ENCODE peak calls at places on chromosomes 4 and X, in seven cellular contexts. U, C, T, E, O, R and B are unnamed samples.

GRCh38 chr4:92477309-92477708 is 173.5 kb downstream of the GRID2 start:
- DNase-seq in E (no peak), C (no peak), U (no peak), T (no peak), R (no peak), O (no peak), B (no peak)

GRCh38 chr4:183601381-183601780 is 57.6 kb downstream of the RWDD4 start:
- DNase-seq in E (no peak), R (no peak), O (no peak), C (no peak), T (no peak), U (no peak), B (no peak)

GRCh38 chr4:85747871-85748491 is 273.0 kb downstream of the ARHGAP24 start:
- DNase-seq in U (peak), E (peak), R (peak), T (peak), C (peak), O (peak), B (peak)

GRCh38 chr4:38856524-38857337 is at the start of gene TLR6:
- DNase-seq in R (peak), E (peak), T (peak), O (peak), U (peak), C (peak), B (peak)

GRCh38 chr4:169823685-169824084 is 65.9 kb upstream of the HPF1 start:
- DNase-seq in O (no peak), T (peak), E (peak), U (peak), R (peak), C (peak), B (peak)

GRCh38 chr4:182213024-182213423 is 30.2 kb upstream of the TENM3 start:
- DNase-seq in O (no peak), E (no peak), U (peak), R (no peak), T (peak), C (no peak), B (no peak)

GRCh38 chr4:11632015-11632414 is 203.3 kb upstream of the HS3ST1 start:
- DNase-seq in C (no peak), O (no peak), T (no peak), E (no peak), U (no peak), R (no peak), B (no peak)

GRCh38 chrX:104112326-104112951 is at the start of gene ZCCHC18:
- DNase-seq in U (peak), E (peak), T (peak), R (peak), C (peak), O (no peak), B (peak)

GRCh38 chrX:38045697-38046096 is 39.3 kb downstream of the SYTL5 start:
- DNase-seq in R (no peak), C (peak), O (no peak), T (peak), E (no peak), U (peak), B (no peak)

GRCh38 chrX:132022115-132022862 is 813 bp upstream of the STK26 start:
- DNase-seq in U (peak), C (no peak), O (no peak), E (peak), T (peak), R (no peak), B (no peak)

GRCh38 chr4:8559011-8559410 is 21.2 kb upstream of the GPR78 start:
- DNase-seq in T (no peak), C (no peak), O (no peak), E (no peak), U (no peak), R (no peak), B (no peak)

GRCh38 chr4:30619679-30620078 is 100.5 kb upstream of the PCDH7 start:
- DNase-seq in T (peak), C (no peak), E (peak), R (no peak), U (no peak), O (no peak), B (no peak)

GRCh38 chr4:173367946-173368345 is 2.8 kb upstream of the SAP30 start:
- DNase-seq in E (no peak), T (peak), R (no peak), C (no peak), O (no peak), U (peak), B (peak)

GRCh38 chr4:89957527-89957926 is 62.9 kb downstream of the MMRN1 start:
- DNase-seq in U (no peak), R (no peak), T (no peak), C (no peak), E (no peak), O (no peak), B (no peak)

GRCh38 chrX:39633293-39633692 is 464.5 kb downstream of the BCOR start:
- DNase-seq in U (no peak), E (peak), C (peak), R (no peak), T (peak), O (no peak), B (peak)

GRCh38 chr4:127055349-127055748 is 577.4 kb upstream of the INTU start:
- DNase-seq in T (no peak), C (no peak), U (peak), R (no peak), O (no peak), E (no peak), B (peak)

GRCh38 chr4:147430111-147430510 is 50.8 kb upstream of the EDNRA start:
- DNase-seq in R (no peak), U (peak), E (no peak), O (no peak), C (no peak), T (peak), B (no peak)

GRCh38 chr4:36224969-36225903 is 19.1 kb downstream of the ARAP2 start:
- DNase-seq in O (no peak), T (no peak), E (peak), R (no peak), C (no peak), U (no peak), B (no peak)

GRCh38 chr4:22473268-22473667 is 42.6 kb downstream of the ADGRA3 start:
- DNase-seq in O (no peak), T (peak), E (peak), R (no peak), C (peak), U (peak), B (peak)

GRCh38 chr4:41366911-41367517 is 110.3 kb downstream of the UCHL1 start:
- DNase-seq in R (no peak), E (no peak), U (no peak), T (no peak), C (no peak), O (no peak), B (no peak)

GRCh38 chrX:48996969-48997368 is 5.1 kb downstream of the GRIPAP1 start:
- DNase-seq in E (peak), R (no peak), U (no peak), O (no peak), C (no peak), T (no peak), B (no peak)

GRCh38 chr4:123017636-123018390 is 95.4 kb upstream of the NUDT6 start:
- DNase-seq in R (no peak), C (peak), E (no peak), O (no peak), U (peak), T (peak), B (peak)

GRCh38 chrX:38561126-38561868 is at the start of gene TSPAN7:
- DNase-seq in C (peak), E (no peak), T (peak), O (peak), U (peak), R (peak), B (peak)

GRCh38 chr4:119517361-119518229 is 111.0 kb downstream of the PDE5A start:
- DNase-seq in E (no peak), O (no peak), R (peak), T (peak), U (peak), C (peak), B (peak)

GRCh38 chr4:92059615-92060014 is 244.2 kb upstream of the GRID2 start:
- DNase-seq in E (no peak), T (no peak), C (no peak), R (no peak), O (no peak), U (no peak), B (no peak)

GRCh38 chrX:110315541-110315940 is 2.3 kb downstream of the AMMECR1 start:
- DNase-seq in T (no peak), O (no peak), C (no peak), U (no peak), E (no peak), R (no peak), B (no peak)

GRCh38 chr4:174631901-174632758 is 109.8 kb upstream of the HPGD start:
- DNase-seq in U (peak), E (peak), R (no peak), O (no peak), C (peak), T (peak), B (peak)
- TF ChIP-seq CTCF in U (peak), E (peak), R (peak), O (peak), C (peak), T (peak), B (peak)

GRCh38 chr4:94508256-94508655 is 56.5 kb downstream of the PDLIM5 start:
- DNase-seq in R (no peak), T (peak), E (no peak), O (no peak), U (no peak), C (no peak), B (no peak)

GRCh38 chr4:94507708-94508107 is 56.0 kb downstream of the PDLIM5 start:
- DNase-seq in E (peak), T (peak), O (no peak), U (peak), C (peak), R (no peak), B (peak)

GRCh38 chr4:94506822-94507221 is 55.1 kb downstream of the PDLIM5 start:
- DNase-seq in T (no peak), U (no peak), E (no peak), O (no peak), C (no peak), R (no peak), B (no peak)

GRCh38 chr4:94507281-94507680 is 55.5 kb downstream of the PDLIM5 start:
- DNase-seq in T (no peak), R (no peak), C (no peak), E (no peak), U (no peak), O (no peak), B (no peak)

GRCh38 chr4:94508841-94509240 is 57.1 kb downstream of the PDLIM5 start:
- DNase-seq in T (peak), C (no peak), E (no peak), U (peak), R (no peak), O (no peak), B (peak)
- H3K4me3 ChIP-seq in T (no peak), C (no peak), E (no peak), U (no peak), R (no peak), O (no peak), B (no peak)

GRCh38 chr4:87461281-87461700 is 38.9 kb downstream of the NUDT9 start:
- DNase-seq in C (peak), T (peak), E (no peak), U (peak), R (no peak), O (no peak), B (no peak)
- TF ChIP-seq CTCF in C (no peak), T (no peak), E (no peak), U (no peak), R (no peak), O (no peak), B (no peak)

DNA sequence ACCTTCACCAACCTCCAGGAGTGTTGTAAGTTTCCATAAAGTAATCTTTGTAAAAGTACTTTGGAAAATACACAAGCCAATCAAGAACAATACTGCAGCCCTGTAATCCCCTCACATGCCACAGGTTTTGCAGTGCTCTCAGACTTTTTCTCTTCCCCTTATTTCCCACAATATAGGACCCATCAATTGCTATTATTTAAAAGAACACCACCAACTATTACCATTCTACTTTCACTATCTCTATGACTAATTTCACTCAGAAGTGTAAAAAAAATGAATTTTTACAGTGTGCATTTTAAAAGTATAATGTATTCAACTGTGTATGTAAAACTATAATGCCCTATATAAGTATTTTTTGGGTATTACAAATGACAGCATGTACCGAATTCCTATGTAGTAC is 1.7 kb downstream of the ATP8A1 start:
- DNase-seq in C (no peak), U (peak), T (no peak), E (peak), O (no peak), R (no peak), B (no peak)
- H3K4me3 ChIP-seq in C (no peak), U (no peak), T (no peak), E (peak), O (peak), R (peak), B (no peak)

GRCh38 chr4:6250984-6251295 is 18.7 kb upstream of the WFS1 start:
- DNase-seq in T (no peak), U (no peak), E (no peak), R (no peak), O (no peak), C (no peak), B (no peak)
- TF ChIP-seq CTCF in T (no peak), U (no peak), E (no peak), R (no peak), O (no peak), C (no peak), B (no peak)

DNA sequence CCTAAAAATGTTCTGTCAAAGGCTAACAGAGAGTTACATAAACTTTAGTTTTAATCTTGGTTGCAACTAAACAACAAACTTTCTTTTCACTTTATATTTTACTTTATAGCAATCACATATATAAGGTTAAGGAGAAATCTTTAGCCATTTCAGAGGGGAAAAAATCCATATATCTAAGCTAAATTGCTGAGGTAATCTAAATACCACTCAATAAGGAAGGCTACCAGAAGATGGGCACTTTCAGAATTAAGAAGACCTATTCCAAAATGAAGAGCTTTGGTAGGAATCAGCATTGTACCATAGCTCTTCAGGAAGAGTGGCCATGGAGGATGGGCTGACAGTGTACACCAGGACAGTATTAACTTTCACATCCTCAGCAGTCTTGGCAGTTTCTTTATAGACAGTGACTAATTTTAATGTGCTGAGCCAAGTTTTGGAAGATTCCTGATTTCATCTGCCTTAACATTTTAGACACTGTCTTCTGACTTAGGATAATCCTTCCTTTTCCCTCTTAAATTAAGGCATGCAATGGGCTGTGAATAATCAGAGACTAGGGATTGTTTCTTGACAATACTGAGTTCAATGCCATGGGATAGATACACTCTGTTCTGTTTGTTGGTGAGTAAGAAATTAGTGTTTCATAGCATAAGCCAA is 7.1 kb downstream of the FAT4 start:
- DNase-seq in O (no peak), E (no peak), C (peak), T (peak), U (peak), R (no peak), B (peak)
- H3K4me3 ChIP-seq in O (no peak), E (no peak), C (no peak), T (peak), U (peak), R (peak), B (peak)

GRCh38 chr4:19486400-19486799 is 765.3 kb upstream of the SLIT2 start:
- DNase-seq in E (peak), C (peak), O (no peak), T (no peak), U (peak), R (no peak), B (no peak)
- TF ChIP-seq CTCF in E (peak), C (peak), O (no peak), T (no peak), U (no peak), R (no peak), B (no peak)

GRCh38 chr4:1403177-1403583 is 3.1 kb downstream of the NKX1-1 start:
- DNase-seq in U (no peak), E (no peak), O (no peak), R (no peak), T (no peak), C (no peak), B (no peak)
- H3K4me3 ChIP-seq in U (no peak), E (no peak), O (no peak), R (no peak), T (no peak), C (no peak), B (no peak)